ENCODE peak calls at places on chromosomes 1 and 21, in six cellular contexts. Z, D, R, E, M and G are unnamed samples.
A peak's percentile ranks its signal among the peaks of the same experiment; 100 is the strongest.

GRCh38 chr1:181080543-181080942 is 8.0 kb upstream of the IER5 start:
- DNase-seq in D (no peak), E (no peak), Z (no peak), M (no peak), R (no peak), G (no peak)

GRCh38 chr1:215497516-215497915 is 69.6 kb upstream of the KCTD3 start:
- DNase-seq in Z (no peak), E (no peak), M (no peak), D (no peak), R (no peak), G (no peak)

GRCh38 chr21:33763573-33763881 is 121.2 kb downstream of the ITSN1 start:
- DNase-seq in D (no peak), M (no peak), R (no peak), E (no peak), Z (no peak), G (no peak)

GRCh38 chr1:235391879-235392278 is 24.7 kb downstream of the TBCE start:
- DNase-seq in Z (no peak), D (peak; percentile 46), M (no peak), E (no peak), R (no peak), G (peak; percentile 26)

GRCh38 chr1:37083551-37084119 is 49.3 kb upstream of the GRIK3 start:
- DNase-seq in M (no peak), R (no peak), D (no peak), E (no peak), Z (no peak), G (no peak)

GRCh38 chr1:173161510-173162221 is 45.5 kb downstream of the TNFSF4 start:
- DNase-seq in M (no peak), E (no peak), D (peak; percentile 89), R (peak; percentile 86), Z (no peak), G (peak; percentile 86)

GRCh38 chr1:89519779-89520358 is 4.8 kb upstream of the LRRC8B start:
- DNase-seq in E (no peak), D (peak; percentile 68), R (peak; percentile 64), M (peak; percentile 65), Z (no peak), G (peak; percentile 42)

GRCh38 chr1:88061106-88061829 is 622.8 kb upstream of the PKN2 start:
- DNase-seq in R (peak; percentile 31), D (peak; percentile 69), E (no peak), Z (no peak), M (peak; percentile 14), G (peak; percentile 70)

GRCh38 chr1:203408485-203409229 is 57.7 kb upstream of the FMOD start:
- DNase-seq in E (no peak), M (no peak), Z (peak; percentile 68), R (peak; percentile 65), D (peak; percentile 56), G (peak; percentile 82)

GRCh38 chr1:47785561-47786271 is 211.5 kb downstream of the TRABD2B start:
- DNase-seq in Z (no peak), R (peak; percentile 30), E (no peak), D (no peak), M (no peak), G (no peak)

GRCh38 chr1:25631750-25632495 is 15.3 kb downstream of the MAN1C1 start:
- DNase-seq in M (no peak), R (no peak), D (no peak), E (no peak), Z (no peak), G (no peak)

GRCh38 chr1:89739013-89739843 is 81.6 kb upstream of the LRRC8D start:
- DNase-seq in R (peak; percentile 26), D (peak; percentile 84), E (no peak), Z (no peak), M (peak; percentile 32), G (peak; percentile 80)